ENCODE peak calls at places on chromosomes 3 and 15, in eight cellular contexts. K is lower lobe of right lung, U is AG09309, F is choroid plexus epithelial cell, R is fibroblast of the aortic adventitia, C is fibroblast of lung, G is brain microvascular endothelial cell, B is adrenal gland. E is an unnamed sample.

GRCh38 chr3:193746832-193747231 is 153.8 kb downstream of the OPA1 start:
- DNase-seq in K (no peak), U (no peak), F (no peak), R (no peak), C (no peak), G (no peak), B (no peak), E (no peak)

GRCh38 chr15:85839637-85840036 is 44.9 kb upstream of the KLHL25 start:
- DNase-seq in K (no peak), U (no peak), F (no peak), R (no peak), C (no peak), G (no peak), B (no peak), E (no peak)

GRCh38 chr3:131174752-131175151 is 148.1 kb downstream of the NEK11 start:
- DNase-seq in K (no peak), U (no peak), F (peak), R (no peak), C (peak), G (peak), B (no peak), E (peak)

GRCh38 chr15:29668120-29668602 is 154.1 kb downstream of the TJP1 start:
- DNase-seq in K (peak), U (peak), F (peak), R (peak), C (peak), G (peak), B (peak), E (peak)

GRCh38 chr3:45241206-45241605 is 15.1 kb upstream of the TMEM158 start:
- DNase-seq in K (no peak), U (no peak), F (no peak), R (no peak), C (no peak), G (no peak), B (no peak), E (no peak)

GRCh38 chr3:23819599-23820360 is 14.0 kb downstream of the UBE2E1 start:
- DNase-seq in K (no peak), U (no peak), F (no peak), R (no peak), C (no peak), G (no peak), B (no peak), E (no peak)

GRCh38 chr3:13539285-13539625 is 9.7 kb upstream of the FBLN2 start:
- DNase-seq in K (no peak), U (peak), F (peak), R (peak), C (peak), G (peak), B (no peak), E (peak)

GRCh38 chr3:140941090-140941433 is 574 bp upstream of the SLC25A36 start:
- DNase-seq in K (no peak), U (no peak), F (no peak), R (no peak), C (no peak), G (no peak), B (no peak), E (no peak)

GRCh38 chr3:78670087-78670486 is 1097.7 kb downstream of the ROBO1 start:
- DNase-seq in K (no peak), U (no peak), F (no peak), R (no peak), C (peak), G (no peak), B (no peak), E (no peak)

GRCh38 chr3:10363935-10364334 is 43.0 kb upstream of the SEC13 start:
- DNase-seq in K (no peak), U (no peak), F (no peak), R (no peak), C (no peak), G (no peak), B (no peak), E (peak)

GRCh38 chr15:65870889-65871533 is 1.7 kb downstream of the RAB11A start:
- DNase-seq in K (no peak), U (no peak), F (peak), R (peak), C (peak), G (peak), B (no peak), E (peak)

GRCh38 chr3:115581347-115582135 is 41.8 kb upstream of the GAP43 start:
- DNase-seq in K (no peak), U (peak), F (peak), R (peak), C (peak), G (peak), B (peak), E (peak)

GRCh38 chr15:98583758-98584157 is 64.6 kb upstream of the IGF1R start:
- DNase-seq in K (no peak), U (no peak), F (no peak), R (no peak), C (no peak), G (no peak), B (no peak), E (no peak)

GRCh38 chr3:129597087-129597791 is 9.2 kb downstream of the PLXND1 start:
- DNase-seq in K (no peak), U (no peak), F (peak), R (peak), C (peak), G (peak), B (no peak), E (peak)

GRCh38 chr3:9909221-9910013 is 6.8 kb downstream of the IL17RE start:
- DNase-seq in K (no peak), U (no peak), F (no peak), R (no peak), C (no peak), G (no peak), B (no peak), E (no peak)

DNA sequence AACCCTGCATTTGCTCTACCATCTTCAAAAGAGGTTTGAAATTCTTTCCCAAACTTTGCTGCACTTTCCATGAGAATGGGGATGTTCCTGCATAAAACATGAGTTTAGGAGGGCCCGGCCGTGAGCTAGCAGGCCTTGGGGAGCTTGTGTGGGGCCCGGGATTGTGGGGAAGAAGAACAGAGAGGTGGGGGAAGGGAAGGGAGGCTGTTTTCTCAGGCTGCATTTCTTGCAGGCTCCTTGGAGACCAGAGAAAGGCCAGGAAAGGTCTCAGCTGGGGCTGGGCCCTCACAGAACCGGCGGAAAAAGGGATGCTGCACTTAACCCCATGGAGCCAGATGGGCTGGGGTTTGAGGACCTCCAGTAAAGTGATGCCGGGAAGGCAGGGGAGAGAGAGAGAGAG is 40.8 kb downstream of the SEMA5B start:
- DNase-seq in K (no peak), U (no peak), F (no peak), R (no peak), C (no peak), G (no peak), B (no peak), E (no peak)
- H3K4me3 ChIP-seq in K (no peak), U (no peak), F (no peak), R (no peak), C (no peak), G (no peak), B (no peak), E (no peak)

DNA sequence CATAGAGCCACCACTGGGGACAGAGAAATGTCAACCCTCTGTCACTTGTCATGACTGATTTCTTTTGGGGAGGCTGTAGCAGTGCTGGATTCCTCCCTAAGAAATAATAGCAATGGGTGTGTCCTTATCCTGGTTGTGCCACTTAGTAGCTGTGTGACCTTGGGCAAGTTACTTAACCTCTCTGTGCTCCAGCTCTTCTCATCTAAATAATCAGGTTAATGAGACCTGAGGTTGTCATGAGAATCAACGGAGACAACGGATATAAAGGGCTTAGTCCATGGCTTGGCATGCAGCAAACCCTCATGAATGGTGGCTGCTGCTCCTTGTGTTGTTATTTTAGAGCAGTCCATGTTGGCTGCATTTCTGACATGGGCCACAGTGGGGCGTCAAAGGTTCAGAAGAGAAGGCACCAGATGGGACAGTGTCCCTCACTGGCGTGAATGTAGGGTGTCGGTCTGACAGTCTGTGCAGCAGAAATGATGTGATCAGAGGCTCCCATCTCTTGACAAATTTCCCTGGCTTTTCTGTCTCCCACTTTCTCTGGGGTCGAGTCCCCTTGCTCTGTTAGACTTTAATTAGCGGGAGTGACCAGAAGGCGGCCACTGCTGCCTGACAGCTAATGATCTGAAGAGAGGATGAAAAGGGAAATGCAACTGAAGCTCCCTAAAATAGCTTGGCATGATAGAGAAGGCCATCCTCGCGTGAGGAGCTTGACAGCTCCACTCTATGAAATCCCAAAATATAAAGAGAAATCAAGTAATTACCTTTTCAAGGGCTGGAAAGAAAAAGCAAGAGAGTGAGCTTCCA is 209.4 kb downstream of the CADPS start:
- DNase-seq in K (peak), U (peak), F (peak), R (peak), C (peak), G (peak), B (peak), E (peak)
- TF ChIP-seq CTCF in K (peak), U (peak), F (peak), R (peak), C (peak), G (peak), B (peak), E (peak)

GRCh38 chr15:74777769-74778598 is 3.9 kb upstream of the CSK start:
- DNase-seq in K (no peak), U (no peak), F (no peak), R (no peak), C (no peak), G (no peak), B (no peak), E (no peak)
- H3K4me3 ChIP-seq in K (no peak), U (no peak), F (no peak), R (no peak), C (no peak), G (no peak), B (no peak), E (no peak)

DNA sequence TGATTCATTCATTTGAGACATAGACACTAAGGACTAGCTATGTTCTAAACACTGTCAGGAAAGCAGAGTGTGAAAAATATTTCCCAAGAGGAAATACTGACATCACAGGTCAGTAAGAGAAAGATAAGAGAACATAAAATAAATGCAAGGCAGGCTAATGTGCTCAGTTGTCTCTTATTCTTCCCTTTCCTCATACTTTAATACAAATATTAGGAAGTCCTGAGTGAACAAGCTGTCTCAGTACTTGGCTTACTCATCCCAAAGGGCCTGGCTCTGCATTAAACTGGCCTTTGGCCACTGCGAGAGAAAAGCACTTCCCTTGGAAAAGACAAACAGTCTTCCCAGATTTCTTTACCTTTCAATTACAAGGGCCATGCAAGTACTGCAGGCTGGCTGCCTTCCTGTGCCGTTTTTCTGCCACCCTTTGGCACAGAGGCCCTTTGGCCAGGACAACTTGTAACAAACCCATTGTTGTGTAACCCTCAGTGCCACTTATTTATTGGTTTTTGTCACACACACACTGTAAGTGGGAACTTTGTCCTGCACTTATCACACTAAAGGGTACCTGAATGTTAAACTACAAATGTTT is 31.7 kb downstream of the EDC3 start:
- DNase-seq in K (peak), U (no peak), F (peak), R (peak), C (peak), G (peak), B (peak), E (peak)
- TF ChIP-seq CTCF in K (no peak), U (no peak), F (no peak), R (no peak), C (no peak), G (no peak), B (no peak), E (no peak)

DNA sequence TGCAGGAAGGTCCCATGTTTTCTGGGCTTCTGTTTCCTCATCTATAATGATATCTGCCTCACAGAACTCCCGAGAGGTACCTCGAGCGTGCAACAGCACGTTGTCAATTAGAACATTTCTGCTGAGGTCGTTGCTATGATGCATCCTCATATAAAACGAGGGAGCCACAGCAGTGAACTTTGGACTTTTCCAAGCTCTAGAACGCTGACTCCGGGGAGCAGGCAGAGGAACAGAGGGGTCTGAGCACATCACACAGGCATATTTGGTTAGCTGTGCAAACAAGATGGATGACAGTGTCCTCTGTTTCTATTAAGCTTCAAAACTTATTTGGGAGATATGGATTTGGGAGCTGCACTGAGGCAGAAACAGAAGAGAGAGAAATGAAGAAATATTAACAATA is 278.0 kb upstream of the TBL1XR1 start:
- DNase-seq in K (no peak), U (no peak), F (no peak), R (no peak), C (no peak), G (no peak), B (no peak), E (no peak)
- H3K4me3 ChIP-seq in K (no peak), U (no peak), F (no peak), R (no peak), C (no peak), G (no peak), B (no peak), E (no peak)

E was measured in foreskin fibroblast.